ENCODE peak calls at places on chromosomes 7 and 10, in five cellular contexts. I, L, D, A and G are unnamed samples.

GRCh38 chr10:29607576-29607975 is 27.2 kb downstream of the SVIL start:
- DNase-seq in A (no peak), L (no peak), D (no peak), I (no peak), G (no peak)

GRCh38 chr7:129103561-129104324 is 40.8 kb upstream of the TSPAN33 start:
- DNase-seq in I (no peak), L (no peak), A (no peak), D (no peak), G (no peak)

GRCh38 chr10:34869128-34869836 is 54.2 kb upstream of the PARD3 start:
- DNase-seq in L (no peak), D (no peak), A (no peak), I (no peak), G (no peak)

GRCh38 chr7:42932861-42933591 is 850 bp downstream of the MRPL32 start:
- DNase-seq in I (no peak), A (no peak), L (no peak), D (no peak), G (no peak)

GRCh38 chr7:148286150-148286549 is 304.4 kb upstream of the C7orf33 start:
- DNase-seq in L (no peak), A (no peak), D (no peak), I (peak; percentile 54), G (no peak)

GRCh38 chr7:36315309-36315948 is 74.2 kb upstream of the ANLN start:
- DNase-seq in A (no peak), D (no peak), I (no peak), L (no peak), G (no peak)

GRCh38 chr10:43396061-43396927 is 12.7 kb downstream of the HNRNPF start:
- DNase-seq in A (peak; percentile 63), I (peak; percentile 35), D (no peak), L (peak; percentile 61), G (peak; percentile 50)

GRCh38 chr7:43905954-43906326 is 456 bp downstream of the URGCP start:
- DNase-seq in A (peak; percentile 7), L (no peak), D (no peak), I (no peak), G (peak; percentile 9)

GRCh38 chr7:124276005-124276606 is 243.2 kb upstream of the TMEM229A start:
- DNase-seq in D (no peak), A (no peak), I (peak; percentile 14), L (no peak), G (no peak)

GRCh38 chr10:132292972-132293415 is 14.8 kb downstream of the STK32C start:
- DNase-seq in I (no peak), L (no peak), D (no peak), A (no peak), G (no peak)

GRCh38 chr10:28738200-28738599 is 60.9 kb downstream of the BAMBI start:
- DNase-seq in D (no peak), I (no peak), A (no peak), L (no peak), G (no peak)

GRCh38 chr10:88281592-88282268 is 301.4 kb downstream of the RNLS start:
- DNase-seq in I (no peak), D (no peak), L (no peak), A (no peak), G (no peak)

GRCh38 chr10:52314822-52315552 is 906 bp downstream of the DKK1 start:
- DNase-seq in L (no peak), D (no peak), I (no peak), A (no peak), G (peak; percentile 6)

GRCh38 chr7:149789101-149789500 is 15.7 kb upstream of the ZNF467 start:
- DNase-seq in L (no peak), D (no peak), A (no peak), I (no peak), G (no peak)

GRCh38 chr10:103295391-103296044 is 18.6 kb downstream of the INA start:
- DNase-seq in I (no peak), D (no peak), A (no peak), L (no peak), G (no peak)

GRCh38 chr10:29081971-29082699 is 206.7 kb upstream of the LYZL1 start:
- DNase-seq in A (no peak), D (no peak), L (no peak), I (no peak), G (no peak)

GRCh38 chr10:77253037-77253436 is 384.6 kb downstream of the KCNMA1 start:
- DNase-seq in I (peak; percentile 95), A (no peak), L (no peak), D (no peak), G (no peak)

GRCh38 chr10:22370320-22370719 is 25.0 kb downstream of the SPAG6 start:
- DNase-seq in I (no peak), L (no peak), A (no peak), D (no peak), G (no peak)

GRCh38 chr7:131151034-131151433 is 176.6 kb upstream of the MKLN1 start:
- DNase-seq in I (no peak), D (no peak), A (no peak), L (no peak), G (no peak)

GRCh38 chr7:151861881-151862280 is 15.0 kb downstream of the PRKAG2 start:
- DNase-seq in D (no peak), A (no peak), L (no peak), I (no peak), G (no peak)

GRCh38 chr10:28532223-28532508 is 752 bp upstream of the WAC start:
- DNase-seq in A (no peak), I (no peak), D (peak; percentile 62), L (no peak), G (no peak)

GRCh38 chr7:107847168-107847835 is 43.7 kb upstream of the DLD start:
- DNase-seq in A (no peak), D (no peak), L (no peak), I (no peak), G (no peak)

GRCh38 chr10:121553455-121553854 is 44.8 kb downstream of the FGFR2 start:
- DNase-seq in A (no peak), L (no peak), D (no peak), I (no peak), G (no peak)

GRCh38 chr7:33700001-33700899 is 205.1 kb upstream of the BMPER start:
- DNase-seq in A (no peak), I (no peak), L (no peak), D (no peak), G (no peak)

GRCh38 chr7:2810682-2811471 is 33.2 kb downstream of the GNA12 start:
- DNase-seq in D (no peak), L (no peak), I (no peak), A (no peak), G (no peak)

GRCh38 chr7:108001759-108002725 is 919 bp downstream of the LAMB1 start:
- DNase-seq in D (no peak), I (peak; percentile 74), L (no peak), A (no peak), G (no peak)

GRCh38 chr10:102419561-102420442 is 834 bp upstream of the FBXL15 start:
- DNase-seq in D (no peak), I (peak; percentile 69), A (peak; percentile 55), L (peak; percentile 72), G (peak; percentile 60)

GRCh38 chr7:99997545-99998137 is 17.8 kb upstream of the ZKSCAN1 start:
- DNase-seq in L (peak; percentile 71), A (peak; percentile 65), I (no peak), D (peak; percentile 44), G (peak; percentile 59)